ENCODE peak calls at places on chromosomes 7 and 10, in five cellular contexts. One of them, this sample, is unnamed.

GRCh38 chr10:102546606-102547310 is 43.0 kb downstream of the SUFU start:
- DNase-seq in nephron progenitor cell: no peak
- DNase-seq in activated B cell treated with CpG ODN at 0.5 μM for 24 hours: no peak
- DNase-seq in progenitor cell of endocrine pancreas: no peak
- DNase-seq in H9: no peak
- DNase-seq in this sample: no peak

GRCh38 chr10:13340626-13341370 is 7.3 kb downstream of the SEPHS1 start:
- DNase-seq in nephron progenitor cell: no peak
- DNase-seq in activated B cell treated with CpG ODN at 0.5 μM for 24 hours: no peak
- DNase-seq in progenitor cell of endocrine pancreas: no peak
- DNase-seq in H9: no peak
- DNase-seq in this sample: peak; percentile 66

GRCh38 chr7:140604076-140604475 is 36.5 kb downstream of the DENND2A start:
- DNase-seq in nephron progenitor cell: no peak
- DNase-seq in activated B cell treated with CpG ODN at 0.5 μM for 24 hours: no peak
- DNase-seq in progenitor cell of endocrine pancreas: no peak
- DNase-seq in H9: no peak
- DNase-seq in this sample: no peak

GRCh38 chr7:43647314-43647691 is 64.4 kb downstream of the STK17A start:
- DNase-seq in nephron progenitor cell: no peak
- DNase-seq in activated B cell treated with CpG ODN at 0.5 μM for 24 hours: no peak
- DNase-seq in progenitor cell of endocrine pancreas: no peak
- DNase-seq in H9: peak; percentile 81
- DNase-seq in this sample: no peak

GRCh38 chr7:96314402-96315108 is 7.3 kb downstream of the SLC25A13 start:
- DNase-seq in nephron progenitor cell: no peak
- DNase-seq in activated B cell treated with CpG ODN at 0.5 μM for 24 hours: no peak
- DNase-seq in progenitor cell of endocrine pancreas: no peak
- DNase-seq in H9: no peak
- DNase-seq in this sample: no peak

GRCh38 chr7:92745241-92745640 is 91.1 kb downstream of the CDK6 start:
- DNase-seq in nephron progenitor cell: no peak
- DNase-seq in activated B cell treated with CpG ODN at 0.5 μM for 24 hours: no peak
- DNase-seq in progenitor cell of endocrine pancreas: no peak
- DNase-seq in H9: no peak
- DNase-seq in this sample: no peak

GRCh38 chr10:44281089-44281613 is 103.7 kb downstream of the CXCL12 start:
- DNase-seq in nephron progenitor cell: no peak
- DNase-seq in activated B cell treated with CpG ODN at 0.5 μM for 24 hours: no peak
- DNase-seq in progenitor cell of endocrine pancreas: no peak
- DNase-seq in H9: no peak
- DNase-seq in this sample: no peak

GRCh38 chr10:63264852-63265617 is 131.9 kb downstream of the NRBF2 start:
- DNase-seq in nephron progenitor cell: peak; percentile 33
- DNase-seq in activated B cell treated with CpG ODN at 0.5 μM for 24 hours: no peak
- DNase-seq in progenitor cell of endocrine pancreas: no peak
- DNase-seq in H9: no peak
- DNase-seq in this sample: peak; percentile 65

GRCh38 chr7:5595545-5596045 is 172.0 kb upstream of the TNRC18 start:
- DNase-seq in nephron progenitor cell: no peak
- DNase-seq in activated B cell treated with CpG ODN at 0.5 μM for 24 hours: no peak
- DNase-seq in progenitor cell of endocrine pancreas: no peak
- DNase-seq in H9: no peak
- DNase-seq in this sample: no peak

GRCh38 chr7:2609001-2609411 is 22.8 kb upstream of the TTYH3 start:
- DNase-seq in nephron progenitor cell: no peak
- DNase-seq in activated B cell treated with CpG ODN at 0.5 μM for 24 hours: no peak
- DNase-seq in progenitor cell of endocrine pancreas: no peak
- DNase-seq in H9: peak; percentile 75
- DNase-seq in this sample: peak; percentile 56
- TF ChIP-seq CTCF in nephron progenitor cell: peak; percentile 17
- TF ChIP-seq CTCF in activated B cell treated with CpG ODN at 0.5 μM for 24 hours: no peak
- TF ChIP-seq CTCF in progenitor cell of endocrine pancreas: peak; percentile 38
- TF ChIP-seq CTCF in H9: peak; percentile 68
- TF ChIP-seq CTCF in this sample: peak; percentile 46

GRCh38 chr7:94280836-94281235 is 113.9 kb upstream of the COL1A2 start:
- DNase-seq in nephron progenitor cell: no peak
- DNase-seq in activated B cell treated with CpG ODN at 0.5 μM for 24 hours: no peak
- DNase-seq in progenitor cell of endocrine pancreas: no peak
- DNase-seq in H9: no peak
- DNase-seq in this sample: no peak

GRCh38 chr7:94276797-94277196 is 117.9 kb upstream of the COL1A2 start:
- DNase-seq in nephron progenitor cell: no peak
- DNase-seq in activated B cell treated with CpG ODN at 0.5 μM for 24 hours: no peak
- DNase-seq in progenitor cell of endocrine pancreas: no peak
- DNase-seq in H9: no peak
- DNase-seq in this sample: peak; percentile 2

GRCh38 chr7:94276046-94276445 is 118.6 kb upstream of the COL1A2 start:
- DNase-seq in nephron progenitor cell: no peak
- DNase-seq in activated B cell treated with CpG ODN at 0.5 μM for 24 hours: no peak
- DNase-seq in progenitor cell of endocrine pancreas: no peak
- DNase-seq in H9: no peak
- DNase-seq in this sample: no peak

GRCh38 chr7:94274828-94275227 is 119.9 kb upstream of the COL1A2 start:
- DNase-seq in nephron progenitor cell: no peak
- DNase-seq in activated B cell treated with CpG ODN at 0.5 μM for 24 hours: no peak
- DNase-seq in progenitor cell of endocrine pancreas: no peak
- DNase-seq in H9: no peak
- DNase-seq in this sample: peak; percentile 65

DNA sequence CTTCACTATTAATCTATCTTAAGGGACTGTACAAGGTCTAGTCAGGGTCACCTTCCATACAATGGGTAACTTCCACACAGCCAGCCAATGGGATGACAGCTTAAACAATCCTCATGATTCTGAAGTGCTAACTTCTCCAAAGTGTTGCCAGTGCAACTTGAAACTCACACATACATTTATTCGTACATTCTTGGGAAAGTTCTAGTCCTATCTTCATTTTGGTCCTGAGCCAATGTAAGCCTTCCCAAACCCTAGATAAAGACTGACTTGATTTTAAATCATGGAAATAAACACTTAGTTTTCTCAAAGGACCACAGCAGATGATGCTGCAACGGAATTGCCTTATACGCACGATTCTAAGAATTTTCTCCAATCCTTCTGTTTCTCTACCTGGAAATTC is 117.5 kb upstream of the COL1A2 start:
- DNase-seq in nephron progenitor cell: no peak
- DNase-seq in activated B cell treated with CpG ODN at 0.5 μM for 24 hours: no peak
- DNase-seq in progenitor cell of endocrine pancreas: no peak
- DNase-seq in H9: no peak
- DNase-seq in this sample: no peak
- TF ChIP-seq CTCF in nephron progenitor cell: no peak
- TF ChIP-seq CTCF in activated B cell treated with CpG ODN at 0.5 μM for 24 hours: no peak
- TF ChIP-seq CTCF in progenitor cell of endocrine pancreas: no peak
- TF ChIP-seq CTCF in H9: no peak
- TF ChIP-seq CTCF in this sample: no peak

GRCh38 chr10:132236881-132237280 is 50.1 kb downstream of the DPYSL4 start:
- DNase-seq in nephron progenitor cell: no peak
- DNase-seq in activated B cell treated with CpG ODN at 0.5 μM for 24 hours: no peak
- DNase-seq in progenitor cell of endocrine pancreas: no peak
- DNase-seq in H9: no peak
- DNase-seq in this sample: no peak
- TF ChIP-seq CTCF in nephron progenitor cell: no peak
- TF ChIP-seq CTCF in activated B cell treated with CpG ODN at 0.5 μM for 24 hours: no peak
- TF ChIP-seq CTCF in progenitor cell of endocrine pancreas: no peak
- TF ChIP-seq CTCF in H9: no peak
- TF ChIP-seq CTCF in this sample: no peak

GRCh38 chr7:343227-343822 is 53.4 kb downstream of the FOXL3 start:
- DNase-seq in nephron progenitor cell: peak; percentile 41
- DNase-seq in activated B cell treated with CpG ODN at 0.5 μM for 24 hours: no peak
- DNase-seq in progenitor cell of endocrine pancreas: peak; percentile 53
- DNase-seq in H9: no peak
- DNase-seq in this sample: no peak

GRCh38 chr7:340200-340937 is 50.4 kb downstream of the FOXL3 start:
- DNase-seq in nephron progenitor cell: no peak
- DNase-seq in activated B cell treated with CpG ODN at 0.5 μM for 24 hours: no peak
- DNase-seq in progenitor cell of endocrine pancreas: no peak
- DNase-seq in H9: no peak
- DNase-seq in this sample: no peak

GRCh38 chr7:340979-341694 is 51.2 kb downstream of the FOXL3 start:
- DNase-seq in nephron progenitor cell: no peak
- DNase-seq in activated B cell treated with CpG ODN at 0.5 μM for 24 hours: no peak
- DNase-seq in progenitor cell of endocrine pancreas: no peak
- DNase-seq in H9: no peak
- DNase-seq in this sample: no peak

GRCh38 chr7:342681-343216 is 52.8 kb downstream of the FOXL3 start:
- DNase-seq in nephron progenitor cell: no peak
- DNase-seq in activated B cell treated with CpG ODN at 0.5 μM for 24 hours: no peak
- DNase-seq in progenitor cell of endocrine pancreas: no peak
- DNase-seq in H9: no peak
- DNase-seq in this sample: no peak

DNA sequence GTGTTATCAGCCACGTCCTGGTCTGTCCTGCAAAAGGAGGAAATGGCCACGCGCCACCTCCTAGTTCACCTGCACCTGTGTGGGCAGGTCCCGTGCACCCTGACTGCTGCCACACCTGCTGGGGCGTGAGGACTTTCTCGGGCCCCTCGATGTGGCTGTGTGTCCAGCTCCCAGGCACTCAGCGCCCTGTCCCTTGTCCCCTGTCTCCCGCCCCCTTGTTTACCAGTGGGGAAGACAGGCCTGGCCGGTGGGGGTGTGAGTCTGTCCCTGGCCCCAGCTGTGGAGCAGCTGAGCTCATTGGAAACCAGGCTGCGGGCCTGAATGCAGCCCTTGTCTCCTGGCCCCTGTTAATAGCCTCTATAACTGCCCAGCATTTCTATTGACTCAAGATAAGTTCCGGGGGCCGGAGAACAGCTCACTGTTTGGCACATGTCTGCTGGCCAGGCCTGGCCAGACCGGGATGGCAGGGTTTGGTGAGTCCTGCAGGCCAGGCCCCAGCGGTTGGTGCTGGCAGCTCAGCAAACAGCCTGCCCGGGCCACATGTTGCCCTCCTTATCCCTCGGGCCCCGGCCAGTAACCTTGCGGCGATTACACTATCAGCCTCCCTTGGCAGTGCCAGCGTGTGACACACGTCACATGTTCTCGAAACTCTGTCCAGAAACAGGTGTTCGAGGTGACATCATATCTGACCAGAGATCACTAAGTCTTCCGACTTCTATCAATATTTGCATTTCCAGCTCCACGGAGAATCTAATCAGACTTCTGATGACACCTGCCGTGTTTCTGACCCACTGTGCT is 52.1 kb downstream of the FOXL3 start:
- DNase-seq in nephron progenitor cell: no peak
- DNase-seq in activated B cell treated with CpG ODN at 0.5 μM for 24 hours: no peak
- DNase-seq in progenitor cell of endocrine pancreas: peak; percentile 42
- DNase-seq in H9: no peak
- DNase-seq in this sample: no peak
- TF ChIP-seq CTCF in nephron progenitor cell: no peak
- TF ChIP-seq CTCF in activated B cell treated with CpG ODN at 0.5 μM for 24 hours: no peak
- TF ChIP-seq CTCF in progenitor cell of endocrine pancreas: no peak
- TF ChIP-seq CTCF in H9: no peak
- TF ChIP-seq CTCF in this sample: no peak

GRCh38 chr7:123601530-123601929 is at the start of gene ASB15:
- DNase-seq in nephron progenitor cell: no peak
- DNase-seq in activated B cell treated with CpG ODN at 0.5 μM for 24 hours: no peak
- DNase-seq in progenitor cell of endocrine pancreas: no peak
- DNase-seq in H9: no peak
- DNase-seq in this sample: no peak

GRCh38 chr7:123600876-123601275 is 745 bp upstream of the ASB15 start:
- DNase-seq in nephron progenitor cell: no peak
- DNase-seq in activated B cell treated with CpG ODN at 0.5 μM for 24 hours: no peak
- DNase-seq in progenitor cell of endocrine pancreas: no peak
- DNase-seq in H9: no peak
- DNase-seq in this sample: no peak

GRCh38 chr7:123604739-123605138 is 3.1 kb downstream of the ASB15 start:
- DNase-seq in nephron progenitor cell: no peak
- DNase-seq in activated B cell treated with CpG ODN at 0.5 μM for 24 hours: no peak
- DNase-seq in progenitor cell of endocrine pancreas: no peak
- DNase-seq in H9: no peak
- DNase-seq in this sample: no peak

GRCh38 chr7:123599766-123600165 is 1.9 kb upstream of the ASB15 start:
- DNase-seq in nephron progenitor cell: no peak
- DNase-seq in activated B cell treated with CpG ODN at 0.5 μM for 24 hours: no peak
- DNase-seq in progenitor cell of endocrine pancreas: no peak
- DNase-seq in H9: no peak
- DNase-seq in this sample: no peak

DNA sequence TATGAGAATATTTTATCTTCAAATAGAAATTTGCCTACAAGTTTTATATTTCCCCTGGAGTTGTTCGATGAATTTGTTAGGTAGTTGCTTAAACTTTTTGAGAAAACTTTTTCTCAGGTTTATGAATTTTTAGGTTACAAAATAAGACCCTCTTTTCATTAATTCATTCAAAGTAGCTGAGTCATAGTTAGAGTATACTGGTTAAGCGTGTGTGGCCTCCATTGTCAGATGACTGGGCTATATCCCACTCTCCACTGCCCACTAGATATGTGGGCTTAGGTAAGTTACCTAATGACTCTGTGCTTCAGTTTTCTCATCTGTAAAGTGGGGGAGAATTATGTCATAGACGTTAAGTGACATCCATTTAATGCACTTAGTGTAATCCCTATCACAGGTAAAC is 1.0 kb downstream of the ASB15 start:
- DNase-seq in nephron progenitor cell: no peak
- DNase-seq in activated B cell treated with CpG ODN at 0.5 μM for 24 hours: no peak
- DNase-seq in progenitor cell of endocrine pancreas: no peak
- DNase-seq in H9: no peak
- DNase-seq in this sample: no peak
- TF ChIP-seq CTCF in nephron progenitor cell: no peak
- TF ChIP-seq CTCF in activated B cell treated with CpG ODN at 0.5 μM for 24 hours: no peak
- TF ChIP-seq CTCF in progenitor cell of endocrine pancreas: no peak
- TF ChIP-seq CTCF in H9: no peak
- TF ChIP-seq CTCF in this sample: no peak